ENCODE peak calls at places on chromosome 14, in six cellular contexts. X is myocyte; Y is stimulated activated CD8-positive, alpha-beta memory T cell treated with anti-CD3 and anti-CD28 coated beads, Interleukin-4, amount 100 ng/mL, for 24 hours; K is astrocyte of the hippocampus; L is cardiac fibroblast; W is mesendoderm. C is an unnamed sample.

GRCh38 chr14:60092516-60092915 is 793 bp downstream of the PCNX4 start:
- DNase-seq in X (peak), W (peak), L (peak), Y (no peak), K (peak), C (peak)

GRCh38 chr14:32559595-32559994 is 230.5 kb downstream of the AKAP6 start:
- DNase-seq in K (peak), L (peak), W (no peak), Y (no peak), X (peak), C (no peak)

GRCh38 chr14:51652168-51653095 is 722 bp downstream of the FRMD6 start:
- DNase-seq in L (no peak), K (no peak), Y (peak), X (peak), W (peak), C (peak)

GRCh38 chr14:54686219-54686870 is 119.4 kb downstream of the SAMD4A start:
- DNase-seq in L (peak), K (peak), W (no peak), X (peak), Y (no peak), C (peak)

GRCh38 chr14:29682789-29683188 is 244.9 kb downstream of the PRKD1 start:
- DNase-seq in X (no peak), Y (no peak), W (no peak), L (no peak), K (no peak), C (no peak)

GRCh38 chr14:105641075-105641937 is 114.9 kb downstream of the TMEM121 start:
- DNase-seq in L (no peak), Y (no peak), X (no peak), W (no peak), K (no peak), C (no peak)

GRCh38 chr14:95456281-95456680 is 60.2 kb downstream of the SYNE3 start:
- DNase-seq in X (no peak), Y (no peak), L (no peak), W (no peak), K (no peak), C (no peak)

GRCh38 chr14:45785240-45785639 is 532.2 kb upstream of the MIS18BP1 start:
- DNase-seq in W (no peak), K (no peak), X (no peak), Y (no peak), L (no peak), C (no peak)

GRCh38 chr14:22333408-22334274 is 255.4 kb downstream of the DAD1 start:
- DNase-seq in K (peak), W (peak), Y (no peak), X (peak), L (peak), C (peak)

GRCh38 chr14:82060219-82060618 is 526.6 kb upstream of the SEL1L start:
- DNase-seq in X (no peak), K (no peak), L (no peak), Y (no peak), W (peak), C (no peak)

GRCh38 chr14:50740858-50741257 is 72.8 kb upstream of the SAV1 start:
- DNase-seq in W (no peak), Y (no peak), X (no peak), K (no peak), L (peak), C (peak)

GRCh38 chr14:59451849-59452248 is 13.3 kb downstream of the GPR135 start:
- DNase-seq in W (no peak), Y (no peak), L (no peak), K (no peak), X (no peak), C (no peak)

GRCh38 chr14:56333361-56334279 is 215.4 kb downstream of the PELI2 start:
- DNase-seq in Y (no peak), X (peak), K (peak), L (peak), W (no peak), C (peak)

GRCh38 chr14:73457935-73458218 is 469 bp downstream of the NUMB start:
- DNase-seq in W (no peak), K (no peak), L (no peak), X (no peak), Y (no peak), C (peak)